ENCODE peak calls at places on chromosome 19, in eight cellular contexts. Z, X, D, J, G, E, I and P are unnamed samples.

GRCh38 chr19:40225440-40226305 is 816 bp downstream of the CCNP start:
- DNase-seq in X (no peak), I (no peak), G (no peak), J (no peak), Z (no peak), D (no peak), E (peak), P (no peak)

GRCh38 chr19:39310558-39311311 is 9.9 kb downstream of the LRFN1 start:
- DNase-seq in J (no peak), E (no peak), X (no peak), Z (peak), I (no peak), D (no peak), G (no peak), P (no peak)

GRCh38 chr19:18478545-18479311 is 40.8 kb upstream of the ISYNA1 start:
- DNase-seq in D (no peak), Z (peak), G (no peak), I (peak), J (peak), E (peak), X (peak), P (peak)

GRCh38 chr19:8490395-8490760 is 12.1 kb downstream of the PRAM1 start:
- DNase-seq in D (no peak), Z (no peak), E (no peak), G (no peak), I (no peak), X (no peak), J (no peak), P (no peak)

GRCh38 chr19:3080281-3080680 is 13.9 kb upstream of the GNA11 start:
- DNase-seq in I (no peak), E (no peak), D (no peak), X (no peak), G (no peak), Z (no peak), J (peak), P (no peak)

GRCh38 chr19:21321134-21321533 is 8.1 kb downstream of the ZNF708 start:
- DNase-seq in I (no peak), E (no peak), Z (no peak), X (no peak), D (no peak), G (no peak), J (no peak), P (no peak)

GRCh38 chr19:16446108-16447014 is 25.4 kb downstream of the EPS15L1 start:
- DNase-seq in J (no peak), G (no peak), E (no peak), Z (no peak), I (no peak), D (no peak), X (no peak), P (no peak)

GRCh38 chr19:13095393-13095784 is 7.3 kb downstream of the LYL1 start:
- DNase-seq in E (no peak), D (no peak), Z (no peak), J (no peak), X (no peak), G (no peak), I (no peak), P (no peak)

GRCh38 chr19:6528544-6529121 is 2.2 kb upstream of the TNFSF9 start:
- DNase-seq in X (no peak), I (no peak), E (no peak), D (no peak), J (no peak), Z (peak), G (no peak), P (peak)

GRCh38 chr19:31515931-31516330 is 166.7 kb upstream of the TSHZ3 start:
- DNase-seq in X (no peak), E (peak), J (no peak), I (no peak), Z (no peak), G (no peak), D (no peak), P (no peak)

GRCh38 chr19:913080-913748 is at the start of gene R3HDM4:
- DNase-seq in E (peak), I (peak), Z (peak), D (peak), J (no peak), X (no peak), G (no peak), P (peak)

GRCh38 chr19:15115080-15115479 is 7.9 kb downstream of the SYDE1 start:
- DNase-seq in I (no peak), D (no peak), J (no peak), G (no peak), E (no peak), Z (no peak), X (no peak), P (peak)

GRCh38 chr19:14774373-14774772 is 4.0 kb downstream of the ADGRE2 start:
- DNase-seq in D (no peak), Z (no peak), J (no peak), I (no peak), X (no peak), G (no peak), E (no peak), P (no peak)

GRCh38 chr19:47322048-47322447 is 9.9 kb upstream of the C5AR2 start:
- DNase-seq in Z (no peak), G (no peak), J (no peak), E (no peak), X (no peak), I (no peak), D (no peak), P (no peak)

GRCh38 chr19:10858204-10858828 is 10.1 kb downstream of the C19orf38 start:
- DNase-seq in X (no peak), Z (no peak), J (no peak), D (no peak), I (peak), E (peak), G (no peak), P (no peak)

GRCh38 chr19:44848036-44848804 is 2.1 kb downstream of the NECTIN2 start:
- DNase-seq in X (no peak), Z (no peak), E (peak), G (no peak), J (no peak), D (no peak), I (no peak), P (no peak)

GRCh38 chr19:42201489-42202289 is 15.8 kb downstream of the DEDD2 start:
- DNase-seq in I (no peak), D (no peak), Z (no peak), G (no peak), E (no peak), J (no peak), X (no peak), P (peak)

GRCh38 chr19:17376935-17377600 is at the start of gene PLVAP:
- DNase-seq in J (no peak), G (no peak), D (no peak), X (no peak), I (no peak), Z (no peak), E (no peak), P (no peak)

GRCh38 chr19:10514211-10515145 is 2.8 kb downstream of the S1PR5 start:
- DNase-seq in X (no peak), G (no peak), D (no peak), I (peak), Z (no peak), J (no peak), E (no peak), P (no peak)

GRCh38 chr19:34667349-34668076 is 9.4 kb downstream of the SCGB2B2 start:
- DNase-seq in X (no peak), G (no peak), I (no peak), Z (no peak), J (no peak), D (no peak), E (peak), P (no peak)

GRCh38 chr19:46704379-46705076 is 12.4 kb downstream of the PRKD2 start:
- DNase-seq in X (no peak), I (peak), J (no peak), E (peak), Z (peak), G (no peak), D (no peak), P (peak)